ENCODE peak calls at places on chromosome 1, in five cellular contexts. One of them, this sample, is unnamed.
A peak's percentile ranks its signal among the peaks of the same experiment; 100 is the strongest.

GRCh38 chr1:33055210-33055991 is 18.7 kb upstream of the AK2 start:
- DNase-seq in breast epithelium: peak; percentile 57
- DNase-seq in tibial nerve: no peak
- DNase-seq in psoas muscle: peak; percentile 79
- DNase-seq in spleen: peak; percentile 81
- DNase-seq in this sample: peak; percentile 64

GRCh38 chr1:181190362-181191035 is 102.0 kb downstream of the IER5 start:
- DNase-seq in spleen: no peak
- DNase-seq in tibial nerve: no peak
- DNase-seq in psoas muscle: no peak
- DNase-seq in breast epithelium: no peak
- DNase-seq in this sample: no peak

GRCh38 chr1:234543442-234544093 is 64.6 kb upstream of the TARBP1 start:
- DNase-seq in spleen: no peak
- DNase-seq in breast epithelium: peak; percentile 17
- DNase-seq in psoas muscle: no peak
- DNase-seq in tibial nerve: no peak
- DNase-seq in this sample: no peak

GRCh38 chr1:16971330-16972209 is 8.8 kb downstream of the MFAP2 start:
- DNase-seq in psoas muscle: no peak
- DNase-seq in spleen: no peak
- DNase-seq in tibial nerve: no peak
- DNase-seq in breast epithelium: no peak
- DNase-seq in this sample: no peak

GRCh38 chr1:153404768-153405167 is 11.6 kb upstream of the S100A7A start:
- DNase-seq in spleen: peak; percentile 92
- DNase-seq in psoas muscle: peak; percentile 28
- DNase-seq in tibial nerve: no peak
- DNase-seq in breast epithelium: no peak
- DNase-seq in this sample: no peak

GRCh38 chr1:166868639-166869038 is 7.4 kb downstream of the TADA1 start:
- DNase-seq in spleen: no peak
- DNase-seq in psoas muscle: no peak
- DNase-seq in breast epithelium: no peak
- DNase-seq in tibial nerve: no peak
- DNase-seq in this sample: no peak

GRCh38 chr1:207321790-207322530 is 482 bp downstream of the CD55 start:
- DNase-seq in psoas muscle: no peak
- DNase-seq in spleen: no peak
- DNase-seq in tibial nerve: no peak
- DNase-seq in breast epithelium: no peak
- DNase-seq in this sample: no peak

GRCh38 chr1:237859014-237859413 is 31.7 kb downstream of the ZP4 start:
- DNase-seq in breast epithelium: no peak
- DNase-seq in tibial nerve: no peak
- DNase-seq in spleen: no peak
- DNase-seq in psoas muscle: no peak
- DNase-seq in this sample: no peak

GRCh38 chr1:66327582-66327981 is 206.4 kb upstream of the SGIP1 start:
- DNase-seq in breast epithelium: no peak
- DNase-seq in spleen: no peak
- DNase-seq in tibial nerve: no peak
- DNase-seq in psoas muscle: no peak
- DNase-seq in this sample: no peak

GRCh38 chr1:51268675-51269033 is 32.6 kb downstream of the RNF11 start:
- DNase-seq in tibial nerve: no peak
- DNase-seq in spleen: no peak
- DNase-seq in psoas muscle: no peak
- DNase-seq in breast epithelium: no peak
- DNase-seq in this sample: no peak

DNA sequence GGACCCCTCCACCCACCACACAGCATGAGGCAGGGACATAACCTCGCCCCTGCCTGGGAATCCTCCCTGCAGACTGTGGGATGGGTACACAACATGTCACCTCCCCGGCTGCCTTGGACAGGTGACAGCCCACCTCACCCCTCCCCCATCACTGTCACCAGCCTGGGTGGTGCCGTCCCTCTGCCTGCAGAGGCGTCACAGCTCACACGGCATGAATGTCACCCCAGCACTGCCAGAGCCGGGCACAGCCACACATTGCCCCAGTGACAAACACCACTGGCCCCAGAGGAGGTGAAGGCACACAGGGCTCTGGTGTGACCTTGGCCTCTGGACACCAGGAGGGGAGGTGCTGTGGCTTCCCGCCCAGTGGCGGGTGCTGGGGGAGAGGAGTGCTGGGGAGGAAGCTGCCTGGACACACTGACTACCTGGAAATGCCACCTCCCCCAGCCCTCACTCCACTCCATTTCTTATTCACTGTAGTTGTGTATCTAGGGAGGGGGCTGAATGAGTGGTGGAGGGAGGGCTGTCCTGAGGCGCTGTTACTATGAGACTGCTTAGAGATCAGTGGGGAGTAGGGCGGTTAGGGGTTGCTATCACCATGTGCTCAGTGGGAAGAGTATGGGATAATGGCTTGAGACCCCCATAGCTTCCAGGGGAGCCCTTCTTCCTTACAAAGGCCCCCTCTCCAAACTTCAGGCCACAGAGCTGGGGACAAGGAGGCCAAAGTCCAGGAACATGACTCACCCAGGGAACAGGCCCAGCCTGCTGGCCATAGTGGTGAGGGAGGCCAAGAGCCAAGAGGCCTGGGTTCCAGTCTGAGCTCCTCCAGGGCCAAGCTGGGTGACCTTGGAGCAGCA is 40.3 kb downstream of the AHDC1 start:
- DNase-seq in psoas muscle: peak; percentile 74
- DNase-seq in spleen: no peak
- DNase-seq in breast epithelium: no peak
- DNase-seq in tibial nerve: no peak
- DNase-seq in this sample: no peak
- H3K4me1 ChIP-seq in psoas muscle: peaks cover 80% of the 10 kb centered on the region
- H3K4me1 ChIP-seq in spleen: peaks cover 100% of the 10 kb centered on the region
- H3K4me1 ChIP-seq in breast epithelium: peaks cover 34% of the 10 kb centered on the region
- H3K4me1 ChIP-seq in tibial nerve: peaks cover 72% of the 10 kb centered on the region
- H3K4me1 ChIP-seq in this sample: peaks cover 11% of the 10 kb centered on the region

GRCh38 chr1:54052470-54052933 is 502 bp downstream of the TMEM59 start:
- DNase-seq in tibial nerve: no peak
- DNase-seq in breast epithelium: peak; percentile 39
- DNase-seq in spleen: peak; percentile 78
- DNase-seq in psoas muscle: no peak
- DNase-seq in this sample: no peak
- H3K4me1 ChIP-seq in tibial nerve: peaks cover 31% of the 10 kb centered on the region
- H3K4me1 ChIP-seq in breast epithelium: peaks cover 2% of the 10 kb centered on the region
- H3K4me1 ChIP-seq in spleen: peaks cover 76% of the 10 kb centered on the region
- H3K4me1 ChIP-seq in psoas muscle: peaks cover 47% of the 10 kb centered on the region
- H3K4me1 ChIP-seq in this sample: peaks cover 9% of the 10 kb centered on the region

GRCh38 chr1:205285391-205286101 is 36.0 kb downstream of the NUAK2 start:
- DNase-seq in psoas muscle: no peak
- DNase-seq in spleen: peak; percentile 86
- DNase-seq in tibial nerve: no peak
- DNase-seq in breast epithelium: peak; percentile 49
- DNase-seq in this sample: no peak
- H3K4me1 ChIP-seq in psoas muscle: peaks cover 19% of the 10 kb centered on the region
- H3K4me1 ChIP-seq in spleen: peaks cover 96% of the 10 kb centered on the region
- H3K4me1 ChIP-seq in tibial nerve: peaks cover 40% of the 10 kb centered on the region
- H3K4me1 ChIP-seq in breast epithelium: peaks cover 5% of the 10 kb centered on the region
- H3K4me1 ChIP-seq in this sample: peaks cover 23% of the 10 kb centered on the region

DNA sequence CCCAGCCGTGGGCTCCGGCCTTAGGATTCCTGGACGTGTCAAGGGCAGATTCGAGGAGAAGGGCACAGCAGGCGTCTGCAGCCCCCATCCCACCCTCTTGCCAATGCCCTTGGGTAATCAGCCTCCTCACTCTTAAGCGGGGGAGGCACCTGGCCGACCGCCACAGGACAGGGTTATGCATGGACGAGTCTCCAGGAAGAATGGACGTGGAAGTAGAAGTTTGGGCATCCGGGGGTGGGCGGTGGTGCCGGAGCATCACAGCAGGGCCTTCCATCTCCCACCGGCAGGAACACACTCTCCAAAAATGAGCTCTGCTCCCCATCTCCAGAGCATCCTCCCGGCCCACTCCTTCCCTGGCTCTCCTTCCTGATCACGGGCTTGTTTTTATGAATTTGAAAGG is 233.5 kb upstream of the C1orf174 start:
- DNase-seq in psoas muscle: no peak
- DNase-seq in breast epithelium: no peak
- DNase-seq in tibial nerve: no peak
- DNase-seq in spleen: no peak
- DNase-seq in this sample: no peak
- H3K4me1 ChIP-seq in psoas muscle: no peaks in the 10 kb centered on the region
- H3K4me1 ChIP-seq in breast epithelium: no peaks in the 10 kb centered on the region
- H3K4me1 ChIP-seq in tibial nerve: no peaks in the 10 kb centered on the region
- H3K4me1 ChIP-seq in spleen: no peaks in the 10 kb centered on the region
- H3K4me1 ChIP-seq in this sample: no peaks in the 10 kb centered on the region

This sample was measured in RWPE2.